ENCODE peak calls at places on chromosomes 3 and 15, in eight cellular contexts. E is dorsolateral prefrontal cortex, T is GM23248, U is uterus, F is heart right ventricle, M is fibroblast of lung, R is psoas muscle, S is astrocyte. D is an unnamed sample.

GRCh38 chr3:9727041-9727595 is 4.4 kb upstream of the BRPF1 start:
- DNase-seq in E (no peak), T (peak; percentile 30), U (no peak), F (no peak), M (no peak), R (no peak), S (no peak), D (no peak)

GRCh38 chr3:25385807-25386512 is 42.1 kb upstream of the RARB start:
- DNase-seq in E (no peak), T (no peak), U (no peak), F (no peak), M (no peak), R (no peak), S (no peak), D (no peak)

GRCh38 chr15:83846847-83847246 is 192.9 kb downstream of the ADAMTSL3 start:
- DNase-seq in E (no peak), T (peak; percentile 88), U (peak; percentile 42), F (no peak), M (peak; percentile 78), R (no peak), S (peak; percentile 78), D (peak; percentile 75)

GRCh38 chr15:25989327-25989726 is 126.2 kb upstream of the ATP10A start:
- DNase-seq in E (no peak), T (no peak), U (no peak), F (no peak), M (no peak), R (no peak), S (no peak), D (no peak)

GRCh38 chr3:125186261-125186770 is 26.2 kb downstream of the SLC12A8 start:
- DNase-seq in E (peak; percentile 55), T (peak; percentile 67), U (no peak), F (no peak), M (peak; percentile 60), R (no peak), S (peak; percentile 49), D (peak; percentile 54)

GRCh38 chr3:195715583-195716266 is 5.1 kb upstream of the MUC20 start:
- DNase-seq in E (no peak), T (peak; percentile 9), U (no peak), F (no peak), M (no peak), R (no peak), S (no peak), D (peak; percentile 31)

GRCh38 chr3:75296858-75297257 is 367.3 kb upstream of the FRG2C start:
- DNase-seq in E (no peak), T (no peak), U (no peak), F (no peak), M (peak; percentile 4), R (no peak), S (no peak), D (no peak)

GRCh38 chr15:24627443-24627842 is 48.1 kb upstream of the NPAP1 start:
- DNase-seq in E (no peak), T (no peak), U (no peak), F (no peak), M (no peak), R (no peak), S (no peak), D (no peak)

GRCh38 chr3:126415661-126416591 is 21.2 kb downstream of the CFAP100 start:
- DNase-seq in E (peak; percentile 20), T (no peak), U (no peak), F (no peak), M (no peak), R (no peak), S (no peak), D (no peak)

GRCh38 chr15:96693990-96694517 is 363.6 kb downstream of the NR2F2 start:
- DNase-seq in E (no peak), T (no peak), U (peak; percentile 25), F (no peak), M (no peak), R (no peak), S (no peak), D (no peak)

GRCh38 chr3:14989943-14990753 is 42.8 kb downstream of the NR2C2 start:
- DNase-seq in E (no peak), T (peak; percentile 18), U (no peak), F (peak; percentile 46), M (peak; percentile 12), R (no peak), S (peak; percentile 6), D (peak; percentile 10)

GRCh38 chr3:114121996-114122709 is 56.7 kb downstream of the DRD3 start:
- DNase-seq in E (no peak), T (peak; percentile 64), U (peak; percentile 34), F (peak; percentile 60), M (peak; percentile 86), R (no peak), S (peak; percentile 83), D (peak; percentile 83)

GRCh38 chr3:30508319-30508718 is 98.1 kb upstream of the TGFBR2 start:
- DNase-seq in E (no peak), T (no peak), U (no peak), F (no peak), M (no peak), R (no peak), S (no peak), D (no peak)

GRCh38 chr3:81632659-81633058 is 128.8 kb downstream of the GBE1 start:
- DNase-seq in E (no peak), T (no peak), U (no peak), F (no peak), M (no peak), R (no peak), S (no peak), D (no peak)

GRCh38 chr3:131730581-131730980 is 227.8 kb upstream of the MRPL3 start:
- DNase-seq in E (no peak), T (peak; percentile 84), U (no peak), F (no peak), M (no peak), R (no peak), S (no peak), D (peak; percentile 62)

GRCh38 chr3:138355071-138355470 is 6.7 kb downstream of the MRAS start:
- DNase-seq in E (no peak), T (no peak), U (no peak), F (no peak), M (no peak), R (no peak), S (no peak), D (no peak)

GRCh38 chr3:194955546-194955945 is 269.9 kb downstream of the FAM43A start:
- DNase-seq in E (no peak), T (no peak), U (no peak), F (no peak), M (no peak), R (no peak), S (no peak), D (no peak)

GRCh38 chr3:194251007-194251406 is 100.1 kb downstream of the CPN2 start:
- DNase-seq in E (no peak), T (no peak), U (no peak), F (no peak), M (no peak), R (no peak), S (no peak), D (no peak)

GRCh38 chr3:152870027-152870426 is 35.1 kb downstream of the P2RY1 start:
- DNase-seq in E (no peak), T (no peak), U (no peak), F (no peak), M (no peak), R (no peak), S (no peak), D (no peak)

DNA sequence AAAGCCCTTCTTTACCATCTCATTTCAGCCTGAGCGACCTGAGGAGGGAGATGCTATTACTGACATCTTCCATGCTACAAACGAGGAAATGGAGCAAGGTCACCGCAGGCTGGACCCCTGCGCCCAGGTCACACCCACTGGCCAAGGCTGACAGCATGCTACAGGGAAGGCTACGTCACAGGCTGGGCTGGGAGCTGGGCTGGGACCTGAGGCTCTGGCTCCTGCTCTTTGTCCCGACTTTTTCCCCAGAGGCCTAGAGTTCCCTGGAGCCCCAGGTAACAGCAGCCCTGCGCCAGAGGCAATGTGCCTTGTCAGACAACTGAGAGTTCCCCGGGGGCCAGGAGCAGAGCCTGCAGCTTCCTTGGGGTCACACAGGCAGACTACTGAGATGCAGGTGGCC is 87.2 kb downstream of the IQSEC1 start:
- DNase-seq in E (no peak), T (no peak), U (no peak), F (no peak), M (no peak), R (peak; percentile 36), S (no peak), D (no peak)
- H3K4me3 ChIP-seq in E (no peak overlapping the region), T (no peak overlapping the region), U (no peak overlapping the region), F (no peak overlapping the region), M (no peak overlapping the region), R (no peak overlapping the region), S (no peak overlapping the region), D (no peak overlapping the region)

DNA sequence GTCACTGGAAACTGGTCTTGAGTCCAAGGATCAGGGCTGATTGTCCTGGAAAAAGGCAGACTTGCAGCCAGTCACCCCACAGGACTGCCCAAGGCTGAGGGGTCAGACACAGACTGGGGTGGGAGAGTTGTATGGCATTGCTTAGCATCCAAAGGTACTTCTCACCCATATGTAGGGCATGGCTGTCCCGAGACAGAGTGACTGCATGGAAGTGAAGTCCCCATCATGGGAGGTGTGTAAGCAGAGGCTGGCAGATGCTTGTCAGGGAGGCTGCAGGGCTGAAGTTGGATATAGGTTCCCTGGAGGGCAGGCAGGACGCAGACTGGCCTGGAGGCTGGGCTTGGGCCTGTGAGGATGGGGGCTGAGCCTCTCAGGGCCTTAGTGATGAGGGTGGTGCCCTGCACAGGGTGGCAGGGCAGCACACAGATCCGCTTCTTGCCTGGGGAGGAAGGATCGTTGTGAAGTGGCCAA is 31.1 kb downstream of the PSTPIP1 start:
- DNase-seq in E (peak; percentile 18), T (no peak), U (peak; percentile 6), F (no peak), M (no peak), R (peak; percentile 46), S (no peak), D (no peak)
- H3K4me3 ChIP-seq in E (no peak overlapping the region), T (no peak overlapping the region), U (no peak overlapping the region), F (no peak overlapping the region), M (no peak overlapping the region), R (no peak overlapping the region), S (no peak overlapping the region), D (no peak overlapping the region)

DNA sequence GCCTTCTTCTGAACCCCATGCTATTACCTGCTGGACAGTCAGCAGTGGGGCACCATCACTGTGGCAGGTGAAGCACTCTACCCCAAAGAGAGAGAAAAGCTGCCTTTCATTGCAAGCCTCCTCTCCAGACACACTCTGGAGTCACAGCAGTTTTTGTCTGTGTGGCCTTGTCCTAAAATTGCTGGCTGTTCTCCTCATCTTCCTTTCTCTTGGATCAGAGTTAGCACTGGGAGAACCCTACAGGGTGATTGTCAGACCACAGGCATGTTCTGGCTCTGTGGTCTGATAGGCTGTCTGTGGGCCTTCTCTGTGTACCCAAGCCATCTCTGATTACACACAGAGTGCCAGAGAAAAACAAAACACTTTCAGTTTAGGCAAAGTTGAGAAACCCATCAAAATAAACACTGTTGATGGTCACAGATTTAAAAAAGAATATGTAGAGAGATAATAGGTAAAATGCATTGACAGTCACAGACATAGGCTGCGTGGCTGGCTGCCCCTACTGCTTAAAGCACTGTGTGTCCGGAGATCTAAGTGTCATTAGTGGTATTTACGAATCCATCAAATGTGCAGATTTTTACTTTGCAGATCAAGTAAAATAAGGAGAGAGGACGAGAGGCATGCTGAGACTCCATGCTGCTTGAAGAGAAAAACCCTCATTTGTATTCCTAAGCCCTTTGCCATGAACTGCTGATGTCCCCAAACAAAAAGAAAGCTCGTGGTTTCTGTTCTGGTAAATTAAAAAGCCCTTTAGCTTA is 689.9 kb downstream of the TUSC7 start:
- DNase-seq in E (no peak), T (peak; percentile 60), U (no peak), F (no peak), M (peak; percentile 63), R (no peak), S (peak; percentile 52), D (peak; percentile 40)
- H3K4me3 ChIP-seq in E (peak overlapping the region; percentile 37), T (peak overlapping the region; percentile 56), U (no peak overlapping the region), F (no peak overlapping the region), M (peak overlapping the region; percentile 40), R (peak overlapping the region; percentile 8), S (no peak overlapping the region), D (no peak overlapping the region)

GRCh38 chr3:141076821-141077571 is 25.8 kb downstream of the SPSB4 start:
- DNase-seq in E (no peak), T (peak; percentile 92), U (peak; percentile 67), F (peak; percentile 55), M (peak; percentile 76), R (peak; percentile 69), S (peak; percentile 60), D (peak; percentile 12)
- H3K4me3 ChIP-seq in E (peak overlapping the region; percentile 64), T (peak overlapping the region; percentile 69), U (peak overlapping the region; percentile 7), F (peak overlapping the region; percentile 39), M (peak overlapping the region; percentile 14), R (peak overlapping the region; percentile 51), S (peak overlapping the region; percentile 53), D (peak overlapping the region; percentile 17)

D was measured in fibroblast of the aortic adventitia.